ENCODE peak calls at places on chromosome 3, in four cellular contexts. One of them, this sample, is unnamed.

GRCh38 chr3:38323060-38323459 is 23.5 kb upstream of the XYLB start:
- DNase-seq in GM23248: no peak
- DNase-seq in breast epithelium: no peak
- DNase-seq in fibroblast of villous mesenchyme: no peak
- DNase-seq in this sample: no peak

GRCh38 chr3:134231131-134231530 is 19.5 kb downstream of the RYK start:
- DNase-seq in GM23248: no peak
- DNase-seq in breast epithelium: no peak
- DNase-seq in fibroblast of villous mesenchyme: peak
- DNase-seq in this sample: no peak

GRCh38 chr3:189680723-189681122 is 49.5 kb downstream of the TP63 start:
- DNase-seq in GM23248: no peak
- DNase-seq in breast epithelium: no peak
- DNase-seq in fibroblast of villous mesenchyme: no peak
- DNase-seq in this sample: no peak

GRCh38 chr3:36893137-36893557 is 51.7 kb downstream of the TRANK1 start:
- DNase-seq in GM23248: peak
- DNase-seq in breast epithelium: no peak
- DNase-seq in fibroblast of villous mesenchyme: peak
- DNase-seq in this sample: peak

GRCh38 chr3:67461667-67462142 is 192.7 kb downstream of the SUCLG2 start:
- DNase-seq in GM23248: peak
- DNase-seq in breast epithelium: no peak
- DNase-seq in fibroblast of villous mesenchyme: peak
- DNase-seq in this sample: no peak

GRCh38 chr3:41265011-41265545 is 65.8 kb downstream of the CTNNB1 start:
- DNase-seq in GM23248: peak
- DNase-seq in breast epithelium: no peak
- DNase-seq in fibroblast of villous mesenchyme: peak
- DNase-seq in this sample: no peak

GRCh38 chr3:136343873-136344281 is 93.7 kb downstream of the PCCB start:
- DNase-seq in GM23248: peak
- DNase-seq in breast epithelium: peak
- DNase-seq in fibroblast of villous mesenchyme: peak
- DNase-seq in this sample: no peak

GRCh38 chr3:194521514-194522260 is 34.9 kb upstream of the ATP13A3 start:
- DNase-seq in GM23248: peak
- DNase-seq in breast epithelium: no peak
- DNase-seq in fibroblast of villous mesenchyme: peak
- DNase-seq in this sample: no peak

GRCh38 chr3:43330981-43331380 is 44.6 kb downstream of the SNRK start:
- DNase-seq in GM23248: no peak
- DNase-seq in breast epithelium: no peak
- DNase-seq in fibroblast of villous mesenchyme: peak
- DNase-seq in this sample: no peak

GRCh38 chr3:66851894-66852613 is 146.1 kb upstream of the KBTBD8 start:
- DNase-seq in GM23248: no peak
- DNase-seq in breast epithelium: no peak
- DNase-seq in fibroblast of villous mesenchyme: no peak
- DNase-seq in this sample: no peak

GRCh38 chr3:144011251-144011799 is 39.7 kb downstream of the DIPK2A start:
- DNase-seq in GM23248: no peak
- DNase-seq in breast epithelium: no peak
- DNase-seq in fibroblast of villous mesenchyme: no peak
- DNase-seq in this sample: no peak

GRCh38 chr3:111303760-111304159 is 232.1 kb downstream of the NECTIN3 start:
- DNase-seq in GM23248: peak
- DNase-seq in breast epithelium: no peak
- DNase-seq in fibroblast of villous mesenchyme: peak
- DNase-seq in this sample: no peak

GRCh38 chr3:29164825-29165224 is 116.0 kb upstream of the RBMS3 start:
- DNase-seq in GM23248: no peak
- DNase-seq in breast epithelium: no peak
- DNase-seq in fibroblast of villous mesenchyme: no peak
- DNase-seq in this sample: no peak

GRCh38 chr3:43288366-43288765 is 2.0 kb downstream of the SNRK start:
- DNase-seq in GM23248: peak
- DNase-seq in breast epithelium: no peak
- DNase-seq in fibroblast of villous mesenchyme: peak
- DNase-seq in this sample: no peak

GRCh38 chr3:29901097-29901496 is 620.2 kb downstream of the RBMS3 start:
- DNase-seq in GM23248: no peak
- DNase-seq in breast epithelium: no peak
- DNase-seq in fibroblast of villous mesenchyme: no peak
- DNase-seq in this sample: no peak

GRCh38 chr3:118991775-118992174 is 42.9 kb downstream of the IGSF11 start:
- DNase-seq in GM23248: no peak
- DNase-seq in breast epithelium: no peak
- DNase-seq in fibroblast of villous mesenchyme: no peak
- DNase-seq in this sample: no peak

GRCh38 chr3:87045473-87045872 is 54.5 kb upstream of the VGLL3 start:
- DNase-seq in GM23248: no peak
- DNase-seq in breast epithelium: no peak
- DNase-seq in fibroblast of villous mesenchyme: no peak
- DNase-seq in this sample: no peak

GRCh38 chr3:156764761-156765160 is 61.4 kb upstream of the LEKR1 start:
- DNase-seq in GM23248: peak
- DNase-seq in breast epithelium: no peak
- DNase-seq in fibroblast of villous mesenchyme: no peak
- DNase-seq in this sample: no peak

GRCh38 chr3:188000361-188000861 is 153.5 kb upstream of the LPP start:
- DNase-seq in GM23248: no peak
- DNase-seq in breast epithelium: no peak
- DNase-seq in fibroblast of villous mesenchyme: no peak
- DNase-seq in this sample: no peak

GRCh38 chr3:128068156-128068620 is 16.0 kb downstream of the SEC61A1 start:
- DNase-seq in GM23248: peak
- DNase-seq in breast epithelium: no peak
- DNase-seq in fibroblast of villous mesenchyme: peak
- DNase-seq in this sample: peak

GRCh38 chr3:193563999-193564398 is 9.3 kb upstream of the ATP13A4 start:
- DNase-seq in GM23248: peak
- DNase-seq in breast epithelium: no peak
- DNase-seq in fibroblast of villous mesenchyme: no peak
- DNase-seq in this sample: peak

GRCh38 chr3:42846682-42847522 is 28.8 kb downstream of the CYP8B1 start:
- DNase-seq in GM23248: no peak
- DNase-seq in breast epithelium: no peak
- DNase-seq in fibroblast of villous mesenchyme: no peak
- DNase-seq in this sample: no peak

GRCh38 chr3:32780735-32781210 is 37.0 kb upstream of the TRIM71 start:
- DNase-seq in GM23248: peak
- DNase-seq in breast epithelium: no peak
- DNase-seq in fibroblast of villous mesenchyme: peak
- DNase-seq in this sample: peak